ENCODE peak calls at places on chromosome 11, in six cellular contexts. Y is foreskin keratinocyte, J is brain microvascular endothelial cell, E is pancreas, C is left lung, K is Panc1. S is an unnamed sample.

GRCh38 chr11:19686234-19686633 is 26.4 kb upstream of the NAV2 start:
- DNase-seq in Y (no peak), J (no peak), E (no peak), C (no peak), K (no peak), S (no peak)

GRCh38 chr11:119880143-119880542 is 151.1 kb upstream of the NECTIN1 start:
- DNase-seq in Y (no peak), J (no peak), E (peak; percentile 28), C (no peak), K (no peak), S (no peak)

GRCh38 chr11:105151936-105152554 is 12.5 kb upstream of the CARD18 start:
- DNase-seq in Y (no peak), J (peak; percentile 35), E (no peak), C (no peak), K (no peak), S (no peak)

GRCh38 chr11:95507794-95508193 is 276.8 kb upstream of the SESN3 start:
- DNase-seq in Y (no peak), J (no peak), E (no peak), C (no peak), K (no peak), S (no peak)

GRCh38 chr11:114448749-114449484 is 9.7 kb downstream of the REXO2 start:
- DNase-seq in Y (peak; percentile 10), J (no peak), E (no peak), C (no peak), K (no peak), S (no peak)

GRCh38 chr11:130995266-130995665 is 79.0 kb upstream of the SNX19 start:
- DNase-seq in Y (no peak), J (no peak), E (no peak), C (no peak), K (no peak), S (no peak)

GRCh38 chr11:33207408-33207985 is 46.2 kb upstream of the CSTF3 start:
- DNase-seq in Y (no peak), J (no peak), E (no peak), C (no peak), K (no peak), S (no peak)

GRCh38 chr11:69148806-69149205 is 6.9 kb upstream of the SMIM38 start:
- DNase-seq in Y (no peak), J (no peak), E (no peak), C (peak; percentile 5), K (no peak), S (no peak)

GRCh38 chr11:57493507-57494503 is 21.7 kb downstream of the SLC43A1 start:
- DNase-seq in Y (no peak), J (no peak), E (peak; percentile 90), C (peak; percentile 60), K (no peak), S (no peak)

GRCh38 chr11:113386866-113387265 is 713 bp upstream of the ANKK1 start:
- DNase-seq in Y (no peak), J (no peak), E (no peak), C (no peak), K (no peak), S (no peak)

GRCh38 chr11:113385749-113386148 is 1.8 kb upstream of the ANKK1 start:
- DNase-seq in Y (no peak), J (no peak), E (no peak), C (no peak), K (no peak), S (no peak)

GRCh38 chr11:113389288-113389687 is 1.7 kb downstream of the ANKK1 start:
- DNase-seq in Y (no peak), J (no peak), E (no peak), C (no peak), K (no peak), S (no peak)

GRCh38 chr11:113384551-113384950 is 3.0 kb upstream of the ANKK1 start:
- DNase-seq in Y (peak; percentile 100), J (peak; percentile 70), E (no peak), C (no peak), K (no peak), S (no peak)

DNA sequence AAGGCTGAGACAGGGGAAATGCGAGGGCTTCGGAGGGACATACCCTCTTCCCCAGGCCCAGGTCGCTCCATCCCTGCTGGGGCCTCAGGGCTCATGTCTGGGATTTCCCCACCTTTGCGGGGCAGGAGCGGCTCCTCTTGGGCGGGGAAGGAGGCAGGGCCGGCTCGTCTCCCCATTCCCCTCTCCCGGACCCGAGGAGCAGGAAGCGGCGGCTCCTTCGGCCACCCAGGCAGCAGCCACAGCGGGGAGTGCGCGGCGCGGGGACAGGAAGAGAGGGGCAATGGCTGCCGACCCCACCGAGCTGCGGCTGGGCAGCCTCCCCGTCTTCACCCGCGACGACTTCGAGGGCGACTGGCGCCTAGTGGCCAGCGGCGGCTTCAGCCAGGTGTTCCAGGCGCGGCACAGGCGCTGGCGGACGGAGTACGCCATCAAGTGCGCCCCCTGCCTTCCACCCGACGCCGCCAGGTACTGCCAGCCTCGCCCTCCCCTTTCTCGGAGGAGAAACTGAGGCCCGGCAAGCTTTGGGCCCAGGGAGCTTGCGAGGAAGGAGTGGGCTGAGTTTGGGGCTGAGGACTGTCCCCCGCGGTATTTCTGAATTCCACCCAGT is at the start of gene ANKK1:
- DNase-seq in Y (peak; percentile 47), J (no peak), E (peak; percentile 74), C (no peak), K (no peak), S (no peak)
- TF ChIP-seq CTCF in Y (peak; percentile 79), J (peak; percentile 45), E (peak; percentile 20), C (peak; percentile 15), K (peak; percentile 65), S (no peak)

GRCh38 chr11:16169541-16169940 is 186.8 kb downstream of the SOX6 start:
- DNase-seq in Y (no peak), J (no peak), E (no peak), C (no peak), K (no peak), S (no peak)
- TF ChIP-seq CTCF in Y (peak; percentile 43), J (no peak), E (no peak), C (no peak), K (no peak), S (no peak)

GRCh38 chr11:100810666-100811065 is 123.6 kb downstream of the ARHGAP42 start:
- DNase-seq in Y (no peak), J (no peak), E (no peak), C (no peak), K (no peak), S (no peak)
- TF ChIP-seq CTCF in Y (no peak), J (no peak), E (no peak), C (no peak), K (no peak), S (no peak)

GRCh38 chr11:101458161-101458560 is 125.6 kb downstream of the TRPC6 start:
- DNase-seq in Y (peak; percentile 89), J (no peak), E (no peak), C (no peak), K (no peak), S (no peak)

GRCh38 chr11:101459020-101459419 is 124.8 kb downstream of the TRPC6 start:
- DNase-seq in Y (no peak), J (no peak), E (no peak), C (no peak), K (no peak), S (no peak)

GRCh38 chr11:101453682-101454081 is 130.1 kb downstream of the TRPC6 start:
- DNase-seq in Y (peak; percentile 76), J (peak; percentile 13), E (no peak), C (no peak), K (no peak), S (no peak)

DNA sequence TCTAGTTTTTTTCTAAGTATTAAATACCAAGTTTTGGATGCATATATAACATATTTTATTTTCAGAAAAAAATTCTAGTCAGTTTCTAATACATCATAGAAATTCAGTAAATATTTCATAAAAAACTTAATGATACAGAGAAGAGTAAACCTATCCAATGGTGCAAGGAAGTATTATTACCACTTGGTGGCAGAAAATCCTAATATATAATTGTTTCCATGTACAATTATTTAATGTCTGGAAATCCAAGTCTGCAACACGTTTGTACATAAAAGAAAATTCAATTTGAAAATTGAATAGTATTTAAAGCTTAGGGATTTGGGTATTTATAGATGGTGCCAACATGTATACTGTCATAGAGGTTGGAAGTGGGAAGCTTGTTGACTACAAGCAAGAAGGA is 127.0 kb downstream of the TRPC6 start:
- DNase-seq in Y (no peak), J (no peak), E (no peak), C (no peak), K (no peak), S (no peak)
- TF ChIP-seq CTCF in Y (peak; percentile 76), J (peak; percentile 6), E (no peak), C (peak; percentile 35), K (peak; percentile 43), S (no peak)

DNA sequence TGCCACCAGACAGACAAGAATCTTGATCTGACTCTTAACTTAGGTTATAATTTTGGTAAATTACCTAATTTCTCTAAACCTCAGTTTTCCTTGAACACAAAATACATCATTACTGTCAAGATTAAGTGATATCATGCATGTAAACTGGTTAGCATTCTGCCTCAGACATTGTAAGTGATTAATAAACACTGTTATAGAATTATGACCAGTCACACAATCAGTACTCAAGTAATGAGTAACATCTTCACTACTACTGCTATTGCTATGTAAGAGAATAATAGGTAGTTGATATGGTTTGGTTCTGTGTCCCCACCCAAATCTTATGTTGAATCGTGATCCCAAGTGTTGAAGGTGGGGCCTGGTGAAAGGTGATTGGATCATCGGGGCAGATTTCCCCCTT is 218.9 kb downstream of the SBF2 start:
- DNase-seq in Y (no peak), J (no peak), E (no peak), C (no peak), K (no peak), S (no peak)
- TF ChIP-seq CTCF in Y (no peak), J (no peak), E (no peak), C (no peak), K (no peak), S (no peak)

GRCh38 chr11:15635501-15635900 is 520.8 kb downstream of the INSC start:
- DNase-seq in Y (no peak), J (no peak), E (no peak), C (no peak), K (no peak), S (no peak)

GRCh38 chr11:15627560-15627959 is 512.8 kb downstream of the INSC start:
- DNase-seq in Y (peak; percentile 24), J (peak; percentile 51), E (no peak), C (no peak), K (no peak), S (no peak)

GRCh38 chr11:15625691-15626090 is 511.0 kb downstream of the INSC start:
- DNase-seq in Y (no peak), J (no peak), E (no peak), C (no peak), K (no peak), S (no peak)

GRCh38 chr11:15624701-15625100 is 510.0 kb downstream of the INSC start:
- DNase-seq in Y (no peak), J (no peak), E (no peak), C (no peak), K (no peak), S (no peak)

GRCh38 chr11:15629690-15630321 is 515.1 kb downstream of the INSC start:
- DNase-seq in Y (peak; percentile 9), J (peak; percentile 42), E (peak; percentile 59), C (no peak), K (no peak), S (no peak)
- TF ChIP-seq CTCF in Y (peak; percentile 51), J (peak; percentile 36), E (no peak), C (peak; percentile 11), K (peak; percentile 49), S (peak; percentile 41)

DNA sequence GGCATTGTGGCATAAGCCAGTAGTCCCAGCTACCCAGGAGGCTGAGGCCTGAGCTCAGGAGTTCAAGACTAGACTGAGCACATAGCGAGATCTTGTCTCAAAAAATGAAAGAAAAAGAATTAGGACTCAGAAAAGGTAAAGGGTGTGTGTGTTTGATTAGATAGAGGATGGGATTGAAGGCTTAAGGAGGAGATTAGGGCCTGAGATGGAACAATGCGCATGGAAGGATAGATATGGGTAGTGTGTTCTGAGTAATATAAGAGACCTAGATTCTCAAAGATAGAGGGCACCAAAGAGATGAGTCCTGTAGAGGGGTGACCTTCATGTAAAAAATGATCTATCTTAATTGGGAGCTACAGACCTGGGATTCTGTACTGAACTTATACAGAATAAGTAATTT is 17.3 kb upstream of the RAB30 start:
- DNase-seq in Y (no peak), J (no peak), E (no peak), C (no peak), K (no peak), S (no peak)
- TF ChIP-seq CTCF in Y (peak; percentile 34), J (peak; percentile 13), E (no peak), C (no peak), K (peak; percentile 33), S (no peak)